ENCODE peak calls at places on chromosomes 3 and 15, in ten cellular contexts. K is C1 segment of cervical spinal cord; I is kidney glomerular epithelial cell; Y is stimulated activated CD4-positive, alpha-beta T cell treated with anti-CD3 and anti-CD28 coated beads, Interleukin-2, amount 100 ng/mL, for 24 hours; V is left ventricle myocardium inferior; P is stimulated activated CD8-positive, alpha-beta memory T cell treated with anti-CD3 and anti-CD28 coated beads, Interleukin-12 subunit alpha, Interleukin-12 subunit beta, amount 100 ng/mL, for 4 hours; A is GM23338; D is choroid plexus epithelial cell; Z is NB4; N is iris pigment epithelial cell. E is an unnamed sample.

GRCh38 chr3:39065197-39065596 is 13.4 kb downstream of the WDR48 start:
- DNase-seq in D (peak), I (peak), K (no peak), A (peak), P (no peak), V (no peak), Y (peak), Z (peak), N (peak), E (no peak)

GRCh38 chr3:187112934-187113793 is 26.1 kb downstream of the RPL39L start:
- DNase-seq in V (no peak), D (peak), A (peak), Y (no peak), Z (peak), N (peak), K (no peak), I (peak), P (no peak), E (no peak)

GRCh38 chr3:183533410-183534132 is 21.9 kb downstream of the KLHL6 start:
- DNase-seq in Y (no peak), Z (no peak), K (no peak), D (peak), V (no peak), P (no peak), N (peak), A (peak), I (peak), E (no peak)

GRCh38 chr3:11668243-11669232 is 24.8 kb upstream of the VGLL4 start:
- DNase-seq in V (no peak), Z (no peak), A (no peak), P (no peak), I (no peak), N (peak), D (no peak), Y (no peak), K (no peak), E (no peak)

GRCh38 chr15:101305820-101306255 is 10.8 kb upstream of the SNRPA1 start:
- DNase-seq in Y (no peak), D (no peak), Z (no peak), A (no peak), P (no peak), K (no peak), V (no peak), N (no peak), I (no peak), E (no peak)

GRCh38 chr3:148739720-148740119 is 42.0 kb downstream of the AGTR1 start:
- DNase-seq in K (no peak), V (no peak), Z (no peak), I (no peak), Y (no peak), A (no peak), N (no peak), P (no peak), D (no peak), E (no peak)

GRCh38 chr3:119555309-119555735 is 4.1 kb downstream of the CD80 start:
- DNase-seq in Z (no peak), K (no peak), P (no peak), A (no peak), D (no peak), N (no peak), Y (no peak), I (no peak), V (peak), E (no peak)

GRCh38 chr3:146334151-146334550 is 83.2 kb upstream of the PLSCR4 start:
- DNase-seq in V (peak), K (no peak), I (no peak), Y (no peak), N (peak), Z (no peak), D (peak), A (peak), P (no peak), E (no peak)

GRCh38 chr15:96916750-96917149 is 586.2 kb downstream of the NR2F2 start:
- DNase-seq in K (no peak), I (no peak), Y (no peak), A (no peak), P (no peak), V (no peak), Z (no peak), D (no peak), N (no peak), E (no peak)

GRCh38 chr3:43465109-43465508 is 156.7 kb downstream of the ANO10 start:
- DNase-seq in Y (no peak), D (no peak), Z (no peak), P (no peak), A (no peak), K (no peak), I (no peak), V (no peak), N (no peak), E (no peak)

GRCh38 chr3:13718437-13718836 is 161.4 kb downstream of the WNT7A start:
- DNase-seq in V (no peak), A (no peak), P (no peak), N (no peak), Y (no peak), Z (peak), I (no peak), K (no peak), D (no peak), E (no peak)

GRCh38 chr15:55799287-55800212 is 56.6 kb upstream of the PRTG start:
- DNase-seq in K (peak), N (peak), A (peak), Z (peak), Y (peak), D (peak), I (peak), P (no peak), V (peak), E (no peak)

GRCh38 chr3:141863497-141863896 is 12.9 kb upstream of the ATP1B3 start:
- DNase-seq in P (no peak), I (no peak), Y (no peak), K (no peak), A (no peak), N (peak), D (no peak), Z (peak), V (no peak), E (no peak)

GRCh38 chr3:8451696-8452095 is 49.9 kb upstream of the LMCD1 start:
- DNase-seq in Z (no peak), P (no peak), I (peak), V (no peak), D (peak), K (no peak), Y (no peak), N (peak), A (no peak), E (no peak)

GRCh38 chr3:10532939-10533730 is 27.7 kb upstream of the ATP2B2 start:
- DNase-seq in K (no peak), Y (no peak), V (no peak), N (no peak), I (no peak), Z (no peak), D (no peak), P (no peak), A (no peak), E (no peak)

GRCh38 chr15:71093089-71094024 is 21.9 kb upstream of the THSD4 start:
- DNase-seq in Z (no peak), P (no peak), K (no peak), Y (no peak), V (no peak), D (peak), N (peak), A (no peak), I (peak), E (no peak)

GRCh38 chr15:92633418-92633817 is 22.2 kb downstream of the FAM174B start:
- DNase-seq in A (no peak), P (no peak), I (no peak), V (no peak), Y (no peak), N (no peak), K (no peak), Z (no peak), D (no peak), E (no peak)

GRCh38 chr3:107222927-107223326 is 154.3 kb upstream of the CCDC54 start:
- DNase-seq in P (no peak), I (peak), V (no peak), Z (no peak), A (no peak), K (no peak), N (peak), D (peak), Y (no peak), E (no peak)

GRCh38 chr15:86016750-86017149 is 62.9 kb upstream of the AGBL1 start:
- DNase-seq in Z (peak), N (no peak), I (no peak), A (no peak), P (no peak), D (no peak), V (no peak), K (no peak), Y (no peak), E (no peak)

GRCh38 chr3:30539772-30540171 is 66.6 kb upstream of the TGFBR2 start:
- DNase-seq in I (peak), N (peak), Z (no peak), D (peak), K (no peak), P (no peak), A (no peak), V (no peak), Y (no peak), E (no peak)

GRCh38 chr3:107236661-107237375 is 140.4 kb upstream of the CCDC54 start:
- DNase-seq in N (peak), A (no peak), V (no peak), Y (no peak), D (no peak), Z (no peak), K (no peak), P (no peak), I (no peak), E (no peak)

GRCh38 chr3:124784686-124785382 is 54.6 kb downstream of the UMPS start:
- DNase-seq in Y (no peak), N (no peak), Z (no peak), D (no peak), V (no peak), I (peak), P (no peak), K (no peak), A (no peak), E (no peak)

E was measured in T-helper 1 cell.